ENCODE peak calls at places on chromosomes 2 and 18, in eight cellular contexts. U is colonic mucosa; G is HCT116; L is lung; Y is IMR-90; K is CD8-positive, alpha-beta T cell; R is heart left ventricle; C is kidney. X is an unnamed sample.
A peak's percentile ranks its signal among the peaks of the same experiment; 100 is the strongest.

GRCh38 chr2:108919571-108920373 is 69.2 kb downstream of the EDAR start:
- DNase-seq in U (no peak), G (no peak), L (no peak), Y (no peak), K (no peak), R (no peak), C (no peak), X (no peak)

GRCh38 chr18:26617151-26617554 is 68.8 kb upstream of the KCTD1 start:
- DNase-seq in U (no peak), G (peak; percentile 47), L (no peak), Y (peak; percentile 90), K (no peak), R (no peak), C (no peak), X (peak; percentile 16)

GRCh38 chr2:71282493-71282892 is 49.1 kb upstream of the ZNF638 start:
- DNase-seq in U (no peak), G (no peak), L (no peak), Y (no peak), K (no peak), R (no peak), C (no peak), X (no peak)

GRCh38 chr18:80149667-80150066 is 40.6 kb downstream of the ADNP2 start:
- DNase-seq in U (no peak), G (no peak), L (no peak), Y (no peak), K (no peak), R (no peak), C (no peak), X (no peak)

GRCh38 chr2:96665083-96665569 is 22.6 kb downstream of the FER1L5 start:
- DNase-seq in U (no peak), G (peak; percentile 15), L (peak; percentile 60), Y (peak; percentile 99), K (no peak), R (no peak), C (no peak), X (peak; percentile 95)

GRCh38 chr2:112750560-112750843 is 13.9 kb downstream of the CKAP2L start:
- DNase-seq in U (no peak), G (no peak), L (no peak), Y (peak; percentile 53), K (no peak), R (no peak), C (no peak), X (no peak)

GRCh38 chr2:88832256-88832991 is 141.0 kb downstream of the RPIA start:
- DNase-seq in U (no peak), G (no peak), L (no peak), Y (no peak), K (no peak), R (no peak), C (no peak), X (no peak)

GRCh38 chr18:45518770-45519169 is 96.5 kb upstream of the SLC14A2 start:
- DNase-seq in U (no peak), G (no peak), L (no peak), Y (no peak), K (no peak), R (peak; percentile 30), C (no peak), X (no peak)

GRCh38 chr18:76499596-76500340 is 4.7 kb upstream of the ZNF516 start:
- DNase-seq in U (no peak), G (no peak), L (no peak), Y (no peak), K (no peak), R (no peak), C (no peak), X (no peak)

GRCh38 chr2:172429351-172429968 is 2.1 kb downstream of the ITGA6 start:
- DNase-seq in U (no peak), G (no peak), L (no peak), Y (peak; percentile 31), K (no peak), R (no peak), C (no peak), X (no peak)

GRCh38 chr2:108987111-108987510 is 1.9 kb downstream of the EDAR start:
- DNase-seq in U (no peak), G (no peak), L (no peak), Y (no peak), K (no peak), R (no peak), C (no peak), X (no peak)

GRCh38 chr2:54673501-54673998 is 49.9 kb upstream of the EML6 start:
- DNase-seq in U (peak; percentile 87), G (no peak), L (peak; percentile 75), Y (no peak), K (peak; percentile 14), R (peak; percentile 92), C (peak; percentile 89), X (no peak)

GRCh38 chr18:61719676-61720075 is 173.1 kb downstream of the RNF152 start:
- DNase-seq in U (no peak), G (no peak), L (no peak), Y (no peak), K (no peak), R (no peak), C (no peak), X (no peak)

GRCh38 chr18:65753520-65753919 is 2.7 kb downstream of the CDH7 start:
- DNase-seq in U (peak; percentile 23), G (no peak), L (no peak), Y (no peak), K (no peak), R (no peak), C (no peak), X (no peak)

GRCh38 chr2:106363788-106364187 is 104.4 kb downstream of the RGPD3 start:
- DNase-seq in U (no peak), G (no peak), L (no peak), Y (no peak), K (no peak), R (no peak), C (no peak), X (no peak)

GRCh38 chr2:147482111-147482510 is 362.7 kb upstream of the ACVR2A start:
- DNase-seq in U (no peak), G (no peak), L (no peak), Y (no peak), K (no peak), R (no peak), C (no peak), X (no peak)

GRCh38 chr18:55522011-55522410 is 66.0 kb downstream of the TCF4 start:
- DNase-seq in U (peak; percentile 35), G (no peak), L (no peak), Y (no peak), K (no peak), R (peak; percentile 32), C (no peak), X (no peak)

GRCh38 chr2:237541242-237541641 is 25.1 kb upstream of the PRLH start:
- DNase-seq in U (no peak), G (no peak), L (no peak), Y (no peak), K (no peak), R (no peak), C (no peak), X (no peak)

GRCh38 chr2:237539681-237540080 is 26.7 kb upstream of the PRLH start:
- DNase-seq in U (no peak), G (no peak), L (no peak), Y (peak; percentile 11), K (no peak), R (peak; percentile 50), C (no peak), X (no peak)

GRCh38 chr2:237538901-237539300 is 27.5 kb upstream of the PRLH start:
- DNase-seq in U (no peak), G (no peak), L (no peak), Y (no peak), K (no peak), R (no peak), C (no peak), X (no peak)

GRCh38 chr2:237540823-237541222 is 25.6 kb upstream of the PRLH start:
- DNase-seq in U (peak; percentile 86), G (no peak), L (no peak), Y (peak; percentile 60), K (no peak), R (peak; percentile 80), C (no peak), X (peak; percentile 18)

GRCh38 chr2:237540223-237540775 is 26.1 kb upstream of the PRLH start:
- DNase-seq in U (no peak), G (no peak), L (no peak), Y (no peak), K (no peak), R (no peak), C (no peak), X (no peak)
- H3K4me3 ChIP-seq in U (no peak overlapping the region), G (no peak overlapping the region), L (no peak overlapping the region), Y (no peak overlapping the region), K (no peak overlapping the region), R (no peak overlapping the region), C (no peak overlapping the region), X (no peak overlapping the region)

GRCh38 chr2:199911052-199911876 is at the start of gene C2orf69:
- DNase-seq in U (peak; percentile 99), G (peak; percentile 99), L (peak; percentile 96), Y (peak; percentile 98), K (peak; percentile 91), R (peak; percentile 97), C (peak; percentile 98), X (peak; percentile 93)
- TF ChIP-seq CTCF in U (no peak), G (no peak), L (no peak), Y (no peak), K (no peak), R (no peak), C (no peak), X (no peak)

DNA sequence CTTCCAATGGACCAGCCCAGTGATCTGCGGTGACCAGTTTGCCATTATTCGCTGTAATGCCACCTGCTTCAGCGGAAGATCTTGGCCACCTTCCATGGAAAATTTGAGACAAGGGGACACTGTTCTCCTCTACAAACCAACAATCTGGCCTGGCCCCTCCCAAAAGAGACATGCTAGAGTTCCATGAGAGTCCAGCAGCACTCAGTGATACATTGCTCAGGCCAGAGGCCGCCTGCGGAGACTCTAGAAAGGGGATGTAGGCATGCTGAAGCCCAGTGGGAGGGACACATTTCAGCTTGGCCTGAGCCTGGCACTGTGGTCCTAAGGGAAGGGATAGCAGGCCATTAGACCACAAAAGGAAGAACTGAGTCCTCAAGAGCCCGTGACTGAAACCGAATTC is 58.2 kb downstream of the COL6A3 start:
- DNase-seq in U (no peak), G (no peak), L (no peak), Y (no peak), K (no peak), R (no peak), C (no peak), X (no peak)
- H3K27ac ChIP-seq in U (no peak overlapping the region), G (no peak overlapping the region), L (no peak overlapping the region), Y (peak overlapping the region; percentile 5), K (no peak overlapping the region), R (no peak overlapping the region), C (no peak overlapping the region), X (peak overlapping the region; percentile 49)

DNA sequence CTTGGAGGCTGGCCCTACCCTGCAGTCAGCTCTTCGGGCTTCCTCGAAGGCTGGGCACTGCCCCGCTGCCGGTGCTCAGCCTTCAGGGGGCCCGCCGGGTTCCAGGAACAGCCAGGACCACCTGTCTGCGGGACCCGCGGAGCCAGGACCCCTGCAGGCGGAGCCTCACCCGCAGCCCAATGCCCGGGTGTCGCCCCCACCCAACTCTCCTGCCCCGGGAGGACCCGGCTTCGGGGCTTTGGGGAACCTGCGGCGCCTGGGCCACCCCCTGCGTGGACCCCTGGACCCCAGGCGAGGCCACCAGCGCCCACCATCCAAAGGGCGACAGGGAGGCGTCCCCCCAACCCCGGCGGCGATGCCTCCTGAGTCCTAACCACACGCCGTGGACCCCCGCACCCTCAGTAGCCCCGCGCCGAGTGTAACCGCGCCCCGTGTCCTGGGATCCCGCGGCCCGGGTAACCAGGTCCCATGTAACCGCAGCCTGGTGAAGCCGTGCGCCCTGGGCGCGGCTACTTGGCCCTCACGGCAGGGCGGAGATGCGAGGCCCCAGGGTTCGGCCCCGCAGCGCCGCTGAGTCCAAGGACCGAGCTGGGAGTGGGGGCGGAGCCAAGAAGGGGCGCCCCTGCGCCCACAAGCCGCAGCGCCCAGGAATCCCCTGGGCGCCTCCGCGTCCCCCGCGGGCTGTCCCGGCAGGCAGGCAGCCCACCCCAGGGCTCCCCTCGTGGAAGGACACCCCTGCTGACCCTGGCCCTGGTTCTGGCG is 11.0 kb upstream of the UBE2F start:
- DNase-seq in U (no peak), G (no peak), L (no peak), Y (no peak), K (no peak), R (no peak), C (no peak), X (no peak)
- H3K4me3 ChIP-seq in U (no peak overlapping the region), G (no peak overlapping the region), L (no peak overlapping the region), Y (peak overlapping the region; percentile 24), K (no peak overlapping the region), R (peak overlapping the region; percentile 49), C (no peak overlapping the region), X (peak overlapping the region; percentile 45)